ENCODE peak calls at places on chromosomes 2 and 18, in ten cellular contexts. One of them, this sample, is unnamed.
A peak's percentile ranks its signal among the peaks of the same experiment; 100 is the strongest.

GRCh38 chr2:144256996-144257707 is 262.8 kb downstream of the ZEB2 start:
- DNase-seq in stimulated activated CD4-positive, alpha-beta T cell treated with anti-CD3 and anti-CD28 coated beads, Interleukin-12 subunit alpha, Interleukin-12 subunit beta, amount 100 ng/mL, for 24 hours: no peak
- DNase-seq in HL-60: no peak
- DNase-seq in NCI-H774: no peak
- DNase-seq in AG10803: peak; percentile 82
- DNase-seq in GM19239: no peak
- DNase-seq in prostate gland: no peak
- DNase-seq in A172: no peak
- DNase-seq in bronchial epithelial cell: peak; percentile 2
- DNase-seq in activated T-cell treated with anti-CD3 and anti-CD28 coated beads for 4 hours: no peak
- DNase-seq in this sample: no peak

GRCh38 chr18:23710946-23711345 is 21.7 kb downstream of the LAMA3 start:
- DNase-seq in AG10803: no peak
- DNase-seq in GM19239: no peak
- DNase-seq in A172: no peak
- DNase-seq in stimulated activated CD4-positive, alpha-beta T cell treated with anti-CD3 and anti-CD28 coated beads, Interleukin-12 subunit alpha, Interleukin-12 subunit beta, amount 100 ng/mL, for 24 hours: no peak
- DNase-seq in activated T-cell treated with anti-CD3 and anti-CD28 coated beads for 4 hours: no peak
- DNase-seq in bronchial epithelial cell: no peak
- DNase-seq in NCI-H774: no peak
- DNase-seq in prostate gland: no peak
- DNase-seq in HL-60: no peak
- DNase-seq in this sample: no peak

GRCh38 chr2:102001767-102002142 is 10.0 kb downstream of the IL1R2 start:
- DNase-seq in activated T-cell treated with anti-CD3 and anti-CD28 coated beads for 4 hours: no peak
- DNase-seq in NCI-H774: no peak
- DNase-seq in HL-60: no peak
- DNase-seq in prostate gland: no peak
- DNase-seq in stimulated activated CD4-positive, alpha-beta T cell treated with anti-CD3 and anti-CD28 coated beads, Interleukin-12 subunit alpha, Interleukin-12 subunit beta, amount 100 ng/mL, for 24 hours: no peak
- DNase-seq in A172: no peak
- DNase-seq in bronchial epithelial cell: peak; percentile 95
- DNase-seq in GM19239: no peak
- DNase-seq in AG10803: no peak
- DNase-seq in this sample: peak; percentile 63

GRCh38 chr2:28422903-28423741 is 30.5 kb downstream of the FOSL2 start:
- DNase-seq in prostate gland: no peak
- DNase-seq in bronchial epithelial cell: no peak
- DNase-seq in A172: no peak
- DNase-seq in stimulated activated CD4-positive, alpha-beta T cell treated with anti-CD3 and anti-CD28 coated beads, Interleukin-12 subunit alpha, Interleukin-12 subunit beta, amount 100 ng/mL, for 24 hours: no peak
- DNase-seq in activated T-cell treated with anti-CD3 and anti-CD28 coated beads for 4 hours: no peak
- DNase-seq in AG10803: no peak
- DNase-seq in GM19239: no peak
- DNase-seq in NCI-H774: no peak
- DNase-seq in HL-60: no peak
- DNase-seq in this sample: no peak

GRCh38 chr2:4358855-4359254 is 655.5 kb downstream of the DCDC2C start:
- DNase-seq in NCI-H774: peak; percentile 80
- DNase-seq in activated T-cell treated with anti-CD3 and anti-CD28 coated beads for 4 hours: no peak
- DNase-seq in AG10803: no peak
- DNase-seq in HL-60: no peak
- DNase-seq in stimulated activated CD4-positive, alpha-beta T cell treated with anti-CD3 and anti-CD28 coated beads, Interleukin-12 subunit alpha, Interleukin-12 subunit beta, amount 100 ng/mL, for 24 hours: no peak
- DNase-seq in GM19239: no peak
- DNase-seq in prostate gland: no peak
- DNase-seq in bronchial epithelial cell: no peak
- DNase-seq in A172: no peak
- DNase-seq in this sample: no peak

GRCh38 chr2:205377324-205377723 is 305.0 kb upstream of the NRP2 start:
- DNase-seq in stimulated activated CD4-positive, alpha-beta T cell treated with anti-CD3 and anti-CD28 coated beads, Interleukin-12 subunit alpha, Interleukin-12 subunit beta, amount 100 ng/mL, for 24 hours: no peak
- DNase-seq in bronchial epithelial cell: no peak
- DNase-seq in prostate gland: no peak
- DNase-seq in NCI-H774: no peak
- DNase-seq in HL-60: no peak
- DNase-seq in GM19239: no peak
- DNase-seq in activated T-cell treated with anti-CD3 and anti-CD28 coated beads for 4 hours: no peak
- DNase-seq in A172: no peak
- DNase-seq in AG10803: no peak
- DNase-seq in this sample: no peak

GRCh38 chr2:8882094-8882493 is 44.7 kb upstream of the KIDINS220 start:
- DNase-seq in HL-60: no peak
- DNase-seq in NCI-H774: no peak
- DNase-seq in activated T-cell treated with anti-CD3 and anti-CD28 coated beads for 4 hours: no peak
- DNase-seq in prostate gland: no peak
- DNase-seq in AG10803: peak; percentile 20
- DNase-seq in A172: no peak
- DNase-seq in bronchial epithelial cell: peak; percentile 50
- DNase-seq in GM19239: no peak
- DNase-seq in stimulated activated CD4-positive, alpha-beta T cell treated with anti-CD3 and anti-CD28 coated beads, Interleukin-12 subunit alpha, Interleukin-12 subunit beta, amount 100 ng/mL, for 24 hours: no peak
- DNase-seq in this sample: no peak

GRCh38 chr2:207869784-207870778 is 100.4 kb upstream of the FZD5 start:
- DNase-seq in GM19239: no peak
- DNase-seq in NCI-H774: no peak
- DNase-seq in AG10803: peak; percentile 93
- DNase-seq in prostate gland: no peak
- DNase-seq in bronchial epithelial cell: peak; percentile 59
- DNase-seq in A172: peak; percentile 86
- DNase-seq in HL-60: peak; percentile 28
- DNase-seq in activated T-cell treated with anti-CD3 and anti-CD28 coated beads for 4 hours: no peak
- DNase-seq in stimulated activated CD4-positive, alpha-beta T cell treated with anti-CD3 and anti-CD28 coated beads, Interleukin-12 subunit alpha, Interleukin-12 subunit beta, amount 100 ng/mL, for 24 hours: no peak
- DNase-seq in this sample: no peak

GRCh38 chr2:37711308-37711731 is 39.9 kb upstream of the CDC42EP3 start:
- DNase-seq in prostate gland: no peak
- DNase-seq in stimulated activated CD4-positive, alpha-beta T cell treated with anti-CD3 and anti-CD28 coated beads, Interleukin-12 subunit alpha, Interleukin-12 subunit beta, amount 100 ng/mL, for 24 hours: no peak
- DNase-seq in GM19239: no peak
- DNase-seq in HL-60: no peak
- DNase-seq in NCI-H774: no peak
- DNase-seq in bronchial epithelial cell: peak; percentile 56
- DNase-seq in AG10803: peak; percentile 98
- DNase-seq in A172: peak; percentile 99
- DNase-seq in activated T-cell treated with anti-CD3 and anti-CD28 coated beads for 4 hours: no peak
- DNase-seq in this sample: peak; percentile 64

This sample was measured in RWPE1.